ENCODE peak calls at places on chromosomes 11 and 22, in four cellular contexts. P is H1, M is K562, C is HCT116. S is an unnamed sample.

GRCh38 chr22:49574861-49575702 is 252.6 kb downstream of the BRD1 start:
- DNase-seq in M (no peak), C (no peak), P (no peak), S (no peak)

GRCh38 chr11:73034777-73035176 is 107.3 kb downstream of the FCHSD2 start:
- DNase-seq in M (no peak), P (no peak), C (no peak), S (no peak)

GRCh38 chr22:47836957-47837356 is 1074.5 kb downstream of the TBC1D22A start:
- DNase-seq in C (no peak), M (no peak), P (no peak), S (no peak)

GRCh38 chr11:112931686-112932085 is 29.5 kb upstream of the NCAM1 start:
- DNase-seq in C (no peak), P (no peak), M (no peak), S (no peak)

GRCh38 chr11:122069946-122070345 is 46.1 kb downstream of the BLID start:
- DNase-seq in P (no peak), C (no peak), M (no peak), S (no peak)

GRCh38 chr11:16804104-16804947 is 65.9 kb downstream of the C11orf58 start:
- DNase-seq in M (no peak), C (no peak), P (no peak), S (no peak)

GRCh38 chr11:76802151-76802550 is 19.0 kb downstream of the TSKU start:
- DNase-seq in M (no peak), C (no peak), P (peak; percentile 16), S (no peak)

GRCh38 chr11:22624742-22625447 is 728 bp downstream of the FANCF start:
- DNase-seq in C (peak; percentile 12), P (peak; percentile 88), M (peak; percentile 30), S (peak; percentile 28)

GRCh38 chr11:118247041-118247440 is 5.1 kb downstream of the MPZL3 start:
- DNase-seq in M (no peak), C (no peak), P (no peak), S (no peak)

GRCh38 chr11:1879941-1880720 is 11.6 kb downstream of the PRR33 start:
- DNase-seq in M (no peak), P (no peak), C (no peak), S (no peak)
- TF ChIP-seq SP1 in M (no peak), P (no peak), C (no peak), S (no peak)

GRCh38 chr11:27721505-27722116 is 21.4 kb upstream of the BDNF start:
- DNase-seq in P (peak; percentile 64), C (no peak), M (no peak), S (no peak)
- TF ChIP-seq EZH2 in P (peak; percentile 48), C (no peak), M (no peak), S (no peak)

DNA sequence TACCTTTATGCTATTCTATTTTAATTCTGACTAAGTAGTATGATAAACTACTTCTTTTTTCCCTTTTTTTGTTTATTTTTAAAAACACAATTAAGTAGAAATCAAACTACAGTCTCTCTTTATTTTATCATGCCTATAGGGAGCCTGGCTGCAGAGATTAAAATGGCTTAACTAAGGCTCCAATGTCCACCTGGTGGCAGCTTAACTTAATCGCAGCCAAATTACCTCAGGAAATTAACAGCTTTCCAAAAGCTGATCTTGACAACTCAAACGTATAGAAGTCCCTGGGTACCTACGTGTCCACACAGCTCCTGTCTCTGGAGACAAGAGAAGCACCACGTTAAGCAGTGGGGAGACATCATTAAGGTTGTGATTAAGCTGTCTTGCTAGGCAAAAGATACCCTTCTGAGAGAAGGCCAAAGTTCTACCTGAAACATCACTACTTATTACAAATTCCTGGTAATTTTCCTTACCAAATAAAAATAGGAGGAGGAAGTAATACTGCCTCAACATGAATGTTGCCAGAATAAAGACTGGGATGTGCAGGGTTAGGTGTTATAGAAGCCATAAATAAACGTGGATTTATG is 63.2 kb upstream of the SNX19 start:
- DNase-seq in P (no peak), M (peak; percentile 10), C (no peak), S (no peak)
- TF ChIP-seq SP1 in P (no peak), M (no peak), C (no peak), S (no peak)

GRCh38 chr22:26658671-26659478 is 1.5 kb downstream of the MIAT start:
- DNase-seq in P (peak; percentile 85), C (peak; percentile 88), M (peak; percentile 79), S (no peak)

GRCh38 chr22:26658161-26658560 is 773 bp downstream of the MIAT start:
- DNase-seq in P (no peak), M (no peak), C (no peak), S (no peak)

GRCh38 chr22:26662160-26662559 is 4.8 kb downstream of the MIAT start:
- DNase-seq in C (no peak), M (no peak), P (no peak), S (no peak)

GRCh38 chr22:26660961-26661578 is 3.7 kb downstream of the MIAT start:
- DNase-seq in C (no peak), M (no peak), P (no peak), S (no peak)

GRCh38 chr22:26656896-26657851 is at the start of gene MIAT:
- DNase-seq in C (no peak), M (peak; percentile 50), P (peak; percentile 87), S (no peak)
- TF ChIP-seq EZH2 in C (no peak), M (no peak), P (no peak), S (no peak)

DNA sequence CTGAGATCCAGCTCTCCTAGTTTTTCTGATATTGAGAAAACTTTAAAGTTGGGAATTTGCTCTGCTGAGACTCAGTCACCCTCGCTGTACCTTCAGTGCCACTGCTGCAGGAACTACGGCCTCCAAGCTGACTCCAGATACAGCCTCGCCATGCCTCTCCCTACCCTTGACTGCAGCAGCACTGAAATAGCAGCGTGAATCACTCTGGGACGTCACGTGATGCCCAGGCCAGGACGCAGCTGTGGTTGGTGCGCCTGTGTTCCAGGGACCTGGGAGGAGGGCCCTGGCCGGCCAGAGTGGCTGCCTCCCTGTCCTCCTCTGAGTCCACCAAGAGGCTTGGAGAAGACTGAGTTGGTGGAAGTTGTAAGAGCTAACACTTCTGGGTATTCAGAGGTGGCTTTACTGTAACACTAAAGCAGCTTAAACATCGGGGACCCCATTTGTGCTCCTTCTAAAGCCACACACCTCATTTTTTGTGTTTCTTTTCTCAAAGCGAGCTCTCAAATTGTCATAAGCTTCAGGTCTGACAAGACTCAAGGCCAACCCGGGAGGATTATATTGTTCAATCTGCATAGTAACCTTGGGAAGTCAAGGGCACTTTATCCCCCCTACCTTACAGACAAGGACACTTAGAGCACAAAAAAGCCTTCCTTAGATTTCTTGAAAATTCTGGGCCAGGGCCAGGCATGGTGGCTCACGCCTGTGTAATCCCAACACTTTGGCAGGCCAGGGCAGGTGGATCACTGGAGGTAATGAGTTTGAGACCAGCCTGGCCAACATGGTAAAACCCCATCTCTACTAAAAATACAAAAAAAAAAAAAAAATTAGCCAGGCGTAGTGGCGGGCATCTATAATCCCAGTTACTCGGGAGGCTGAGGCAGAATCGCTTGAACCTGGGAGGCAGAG is 4.2 kb upstream of the STIP1 start:
- DNase-seq in M (peak; percentile 79), C (peak; percentile 72), P (peak; percentile 68), S (no peak)
- TF ChIP-seq SP1 in M (no peak), C (no peak), P (no peak), S (no peak)